ENCODE peak calls at places on chromosome 19, in nine cellular contexts. W is activated CD8-positive, alpha-beta memory T cell treated with anti-CD3 and anti-CD28 coated beads for 4 hours; J is SHP77; T is NCI-H1105 treated with DMSO at 0.1 percent for 48 hours; Y is activated CD4-positive, alpha-beta T cell treated with anti-CD3 and anti-CD28 coated beads for 24 hours; F is esophagus squamous epithelium; Z is stimulated activated CD4-positive, alpha-beta T cell treated with anti-CD3 and anti-CD28 coated beads, Interleukin-15, amount 100 ng/mL, for 24 hours; V is brain microvascular endothelial cell; X is kidney tubule cell. M is an unnamed sample.

GRCh38 chr19:42280761-42281174 is 11.7 kb downstream of the CIC start:
- DNase-seq in W (no peak), J (no peak), T (no peak), Y (no peak), F (no peak), Z (no peak), V (no peak), X (no peak), M (no peak)

GRCh38 chr19:33609353-33609752 is 12.4 kb upstream of the CHST8 start:
- DNase-seq in W (no peak), J (no peak), T (no peak), Y (no peak), F (no peak), Z (no peak), V (no peak), X (no peak), M (no peak)

GRCh38 chr19:518292-519231 is 11.3 kb downstream of the TPGS1 start:
- DNase-seq in W (no peak), J (no peak), T (no peak), Y (no peak), F (no peak), Z (peak), V (no peak), X (no peak), M (no peak)

GRCh38 chr19:33302974-33303790 is 848 bp upstream of the CEBPA start:
- DNase-seq in W (no peak), J (no peak), T (peak), Y (no peak), F (no peak), Z (peak), V (peak), X (peak), M (no peak)

GRCh38 chr19:42487798-42488178 is 40.5 kb downstream of the CEACAM1 start:
- DNase-seq in W (no peak), J (no peak), T (no peak), Y (no peak), F (no peak), Z (no peak), V (no peak), X (no peak), M (no peak)

GRCh38 chr19:53873451-53874383 is 6.0 kb downstream of the MYADM start:
- DNase-seq in W (no peak), J (no peak), T (no peak), Y (no peak), F (no peak), Z (no peak), V (no peak), X (no peak), M (no peak)

GRCh38 chr19:31258211-31259052 is 90.8 kb downstream of the TSHZ3 start:
- DNase-seq in W (no peak), J (no peak), T (no peak), Y (no peak), F (no peak), Z (no peak), V (no peak), X (no peak), M (no peak)

GRCh38 chr19:44747739-44748425 is 626 bp upstream of the BCL3 start:
- DNase-seq in W (no peak), J (peak), T (no peak), Y (peak), F (no peak), Z (no peak), V (no peak), X (peak), M (peak)

GRCh38 chr19:28615546-28615916 is 597.4 kb downstream of the UQCRFS1 start:
- DNase-seq in W (no peak), J (no peak), T (no peak), Y (no peak), F (no peak), Z (no peak), V (no peak), X (no peak), M (no peak)

GRCh38 chr19:7988307-7988706 is 17.1 kb downstream of the ELAVL1 start:
- DNase-seq in W (no peak), J (no peak), T (no peak), Y (no peak), F (no peak), Z (no peak), V (no peak), X (peak), M (no peak)

GRCh38 chr19:10294368-10294697 is 4.6 kb downstream of the ICAM5 start:
- DNase-seq in W (no peak), J (no peak), T (no peak), Y (no peak), F (no peak), Z (peak), V (no peak), X (no peak), M (no peak)

GRCh38 chr19:15869109-15869555 is 28.7 kb downstream of the CYP4F2 start:
- DNase-seq in W (peak), J (peak), T (peak), Y (no peak), F (no peak), Z (peak), V (peak), X (peak), M (peak)

GRCh38 chr19:49447485-49448431 is 3.9 kb downstream of the PIH1D1 start:
- DNase-seq in W (no peak), J (no peak), T (no peak), Y (no peak), F (no peak), Z (peak), V (no peak), X (no peak), M (no peak)

GRCh38 chr19:45245334-45245787 is at the start of gene EXOC3L2:
- DNase-seq in W (no peak), J (no peak), T (no peak), Y (no peak), F (no peak), Z (no peak), V (no peak), X (no peak), M (no peak)

GRCh38 chr19:23273022-23273593 is 22.9 kb upstream of the ZNF724 start:
- DNase-seq in W (no peak), J (no peak), T (peak), Y (no peak), F (no peak), Z (no peak), V (no peak), X (no peak), M (no peak)

GRCh38 chr19:13985771-13986347 is 20.3 kb downstream of the RFX1 start:
- DNase-seq in W (no peak), J (no peak), T (no peak), Y (no peak), F (no peak), Z (peak), V (no peak), X (peak), M (no peak)

GRCh38 chr19:18543814-18544475 is 572 bp upstream of the FKBP8 start:
- DNase-seq in W (no peak), J (peak), T (no peak), Y (peak), F (peak), Z (peak), V (peak), X (peak), M (peak)

GRCh38 chr19:15129856-15130580 is 22.8 kb downstream of the SYDE1 start:
- DNase-seq in W (no peak), J (no peak), T (no peak), Y (peak), F (no peak), Z (peak), V (no peak), X (peak), M (no peak)

GRCh38 chr19:18915639-18916038 is 3.5 kb downstream of the COPE start:
- DNase-seq in W (no peak), J (peak), T (no peak), Y (no peak), F (no peak), Z (peak), V (no peak), X (peak), M (peak)

GRCh38 chr19:10079031-10079453 is 7.1 kb upstream of the SHFL start:
- DNase-seq in W (no peak), J (no peak), T (no peak), Y (no peak), F (no peak), Z (no peak), V (no peak), X (peak), M (peak)

GRCh38 chr19:19278315-19278714 is 5.2 kb upstream of the TM6SF2 start:
- DNase-seq in W (no peak), J (no peak), T (no peak), Y (no peak), F (no peak), Z (no peak), V (no peak), X (no peak), M (no peak)

GRCh38 chr19:16315825-16316505 is 8.7 kb upstream of the KLF2 start:
- DNase-seq in W (no peak), J (no peak), T (peak), Y (no peak), F (no peak), Z (no peak), V (peak), X (peak), M (no peak)

GRCh38 chr19:6632002-6632621 is 37.8 kb downstream of the TNFSF14 start:
- DNase-seq in W (peak), J (peak), T (peak), Y (peak), F (peak), Z (peak), V (peak), X (peak), M (peak)

GRCh38 chr19:22503524-22503923 is 81.4 kb upstream of the ZNF98 start:
- DNase-seq in W (no peak), J (no peak), T (no peak), Y (no peak), F (no peak), Z (no peak), V (no peak), X (no peak), M (no peak)

GRCh38 chr19:48556163-48556562 is 4.2 kb downstream of the SULT2B1 start:
- DNase-seq in W (no peak), J (peak), T (no peak), Y (no peak), F (no peak), Z (no peak), V (peak), X (peak), M (peak)

GRCh38 chr19:49347835-49348234 is 12.6 kb downstream of the CD37 start:
- DNase-seq in W (no peak), J (no peak), T (no peak), Y (no peak), F (no peak), Z (peak), V (peak), X (peak), M (peak)

GRCh38 chr19:55489711-55490477 is 1.7 kb downstream of the SSC5D start:
- DNase-seq in W (no peak), J (no peak), T (no peak), Y (no peak), F (no peak), Z (no peak), V (no peak), X (no peak), M (no peak)

GRCh38 chr19:8615813-8616596 is 5.5 kb upstream of the ADAMTS10 start:
- DNase-seq in W (no peak), J (peak), T (peak), Y (peak), F (no peak), Z (peak), V (peak), X (peak), M (peak)

GRCh38 chr19:480016-480855 is 16.1 kb upstream of the MADCAM1 start:
- DNase-seq in W (no peak), J (peak), T (no peak), Y (no peak), F (no peak), Z (peak), V (peak), X (peak), M (peak)

GRCh38 chr19:46924874-46925547 is 64.2 kb downstream of the ARHGAP35 start:
- DNase-seq in W (no peak), J (no peak), T (no peak), Y (no peak), F (no peak), Z (peak), V (no peak), X (peak), M (no peak)

M was measured in HepG2.